ENCODE peak calls at places on chromosomes 1 and 21, in four cellular contexts. L is neural crest cell, N is IMR-90, H is MCF 10A. G is an unnamed sample.

GRCh38 chr1:156638596-156638995 is 3.3 kb upstream of the BCAN start:
- DNase-seq in H (no peak), L (no peak), N (no peak), G (no peak)

GRCh38 chr1:24925082-24925779 is 4.8 kb downstream of the RUNX3 start:
- DNase-seq in H (no peak), N (no peak), L (no peak), G (no peak)

GRCh38 chr1:184215274-184215925 is 163.9 kb downstream of the TSEN15 start:
- DNase-seq in H (no peak), L (no peak), N (no peak), G (no peak)

GRCh38 chr1:76066390-76066789 is 8.2 kb upstream of the ST6GALNAC3 start:
- DNase-seq in H (no peak), L (no peak), N (peak), G (peak)

GRCh38 chr1:227469708-227470107 is 93.6 kb upstream of the ZNF678 start:
- DNase-seq in N (no peak), L (no peak), H (no peak), G (no peak)

GRCh38 chr1:237146247-237146646 is 104.3 kb downstream of the RYR2 start:
- DNase-seq in N (peak), H (no peak), L (no peak), G (no peak)

GRCh38 chr1:58652351-58653184 is 47.3 kb downstream of the MYSM1 start:
- DNase-seq in N (peak), H (peak), L (peak), G (peak)

GRCh38 chr1:244231572-244232315 is 180.7 kb downstream of the ZBTB18 start:
- DNase-seq in N (peak), L (no peak), H (peak), G (peak)

GRCh38 chr1:203480525-203481084 is 5.0 kb downstream of the PRELP start:
- DNase-seq in L (no peak), N (peak), H (peak), G (peak)

GRCh38 chr1:41496080-41497055 is 11.9 kb upstream of the EDN2 start:
- DNase-seq in N (peak), L (peak), H (peak), G (peak)

GRCh38 chr1:112704908-112705627 is 1.9 kb downstream of the RHOC start:
- DNase-seq in H (peak), L (peak), N (peak), G (peak)

GRCh38 chr1:12184008-12184681 is 17.4 kb downstream of the TNFRSF1B start:
- DNase-seq in N (peak), H (no peak), L (peak), G (no peak)

GRCh38 chr1:188228623-188229022 is 1399.9 kb downstream of the PLA2G4A start:
- DNase-seq in N (peak), H (no peak), L (no peak), G (no peak)
- TF ChIP-seq CTCF in N (no peak), H (no peak), L (no peak), G (no peak)

GRCh38 chr21:43317254-43317748 is 109.6 kb downstream of the SIK1 start:
- DNase-seq in H (no peak), L (no peak), N (no peak), G (no peak)

GRCh38 chr21:43313939-43314405 is 113.0 kb downstream of the SIK1 start:
- DNase-seq in L (no peak), N (no peak), H (no peak), G (no peak)

GRCh38 chr21:43316156-43316845 is 110.6 kb downstream of the SIK1 start:
- DNase-seq in N (no peak), L (no peak), H (no peak), G (no peak)

GRCh38 chr21:43313221-43313938 is 113.6 kb downstream of the SIK1 start:
- DNase-seq in H (no peak), N (no peak), L (no peak), G (no peak)

GRCh38 chr21:43315244-43316137 is 111.4 kb downstream of the SIK1 start:
- DNase-seq in N (no peak), L (no peak), H (no peak), G (no peak)
- TF ChIP-seq CTCF in N (no peak), L (peak), H (no peak), G (no peak)

DNA sequence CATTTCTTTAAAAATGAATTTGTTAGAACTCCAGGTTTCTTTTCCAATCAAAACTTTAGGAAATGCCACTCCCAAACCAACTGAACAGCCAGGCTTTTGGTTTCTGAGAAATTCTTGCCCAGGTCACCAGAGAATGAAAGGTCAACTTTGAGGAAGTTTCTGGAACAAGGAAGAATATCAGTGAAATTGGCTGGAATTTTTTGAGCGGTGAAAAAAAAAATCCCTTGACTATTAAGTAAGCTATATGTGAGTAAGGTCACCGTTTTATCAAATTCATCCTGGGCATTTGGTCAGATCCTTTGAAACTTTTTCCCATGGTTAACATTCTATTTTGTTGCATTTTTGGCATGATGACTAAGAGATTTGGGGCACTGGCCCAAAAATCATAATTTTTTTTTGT is 469.3 kb downstream of the LTN1 start:
- DNase-seq in L (no peak), H (no peak), N (no peak), G (no peak)
- TF ChIP-seq CTCF in L (no peak), H (no peak), N (no peak), G (no peak)

GRCh38 chr1:3552176-3552575 is 59.1 kb downstream of the MEGF6 start:
- DNase-seq in L (no peak), N (no peak), H (no peak), G (no peak)
- TF ChIP-seq CTCF in L (no peak), N (no peak), H (no peak), G (no peak)

DNA sequence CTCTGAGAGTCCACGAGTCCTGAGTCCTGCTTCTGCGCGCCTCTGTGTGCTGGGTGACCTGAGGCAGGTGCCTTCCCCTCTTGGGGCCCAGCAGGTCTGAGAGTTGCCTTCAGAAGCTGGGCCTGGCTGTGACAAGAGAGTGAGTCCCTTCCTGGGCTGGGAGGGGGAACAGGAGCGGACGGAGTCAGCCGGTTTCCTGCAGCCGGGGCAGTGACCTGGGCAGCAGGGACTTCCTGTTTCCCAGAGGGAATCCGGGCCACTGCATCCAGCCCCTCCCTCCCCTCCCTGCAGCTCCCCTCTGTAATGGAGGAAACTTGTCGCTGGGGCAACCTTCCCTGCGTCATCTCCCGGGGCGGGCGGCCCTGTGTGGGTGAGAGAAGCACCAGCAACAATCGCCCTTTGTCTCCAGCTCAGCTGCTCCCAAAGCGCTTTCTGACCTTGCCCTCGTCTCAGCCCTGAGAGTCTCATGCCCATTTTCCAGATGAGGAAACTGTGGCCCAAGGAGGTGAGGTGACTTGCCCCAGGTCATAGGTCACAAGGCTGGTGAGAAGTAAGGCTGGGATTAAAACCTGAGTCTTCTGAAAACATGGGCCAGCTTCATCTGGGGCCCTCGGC is 61.1 kb downstream of the SDC3 start:
- DNase-seq in N (peak), H (no peak), L (peak), G (peak)
- TF ChIP-seq CTCF in N (no peak), H (no peak), L (no peak), G (no peak)